ENCODE peak calls at places on chromosomes 3 and 15, in four cellular contexts. U, F, S and X are unnamed samples.

GRCh38 chr3:38579551-38580449 is 69.7 kb downstream of the SCN5A start:
- DNase-seq in U (no peak), F (peak; percentile 6), S (no peak), X (no peak)

GRCh38 chr3:7038394-7038793 is 177.5 kb downstream of the GRM7 start:
- DNase-seq in U (no peak), F (no peak), S (no peak), X (no peak)

GRCh38 chr3:52182691-52183090 is 15.3 kb upstream of the ALAS1 start:
- DNase-seq in U (no peak), F (no peak), S (no peak), X (no peak)

GRCh38 chr3:188415196-188415595 is 261.2 kb downstream of the LPP start:
- DNase-seq in U (no peak), F (no peak), S (no peak), X (no peak)

GRCh38 chr15:69666441-69666882 is 213.8 kb downstream of the RPLP1 start:
- DNase-seq in U (peak; percentile 27), F (peak; percentile 17), S (peak; percentile 57), X (no peak)

GRCh38 chr3:9779721-9780450 is 10.1 kb upstream of the CAMK1 start:
- DNase-seq in U (no peak), F (peak; percentile 24), S (peak; percentile 44), X (peak; percentile 39)

GRCh38 chr3:71584216-71585061 is 911 bp upstream of the FOXP1 start:
- DNase-seq in U (peak; percentile 39), F (peak; percentile 56), S (peak; percentile 41), X (peak; percentile 44)

GRCh38 chr3:25293736-25294135 is 134.3 kb upstream of the RARB start:
- DNase-seq in U (peak; percentile 60), F (no peak), S (peak; percentile 6), X (no peak)

GRCh38 chr3:177110308-177111254 is 86.7 kb downstream of the TBL1XR1 start:
- DNase-seq in U (no peak), F (no peak), S (no peak), X (no peak)

GRCh38 chr15:75065467-75065850 is 42.1 kb downstream of the PPCDC start:
- DNase-seq in U (no peak), F (no peak), S (no peak), X (peak; percentile 28)

GRCh38 chr3:131730581-131730980 is 227.8 kb upstream of the MRPL3 start:
- DNase-seq in U (peak; percentile 14), F (no peak), S (no peak), X (no peak)

GRCh38 chr3:112629425-112629824 is 11.5 kb downstream of the CCDC80 start:
- DNase-seq in U (peak; percentile 72), F (peak; percentile 44), S (peak; percentile 50), X (peak; percentile 59)

GRCh38 chr15:39028069-39028468 is 463.5 kb upstream of the RASGRP1 start:
- DNase-seq in U (peak; percentile 66), F (no peak), S (peak; percentile 27), X (no peak)

GRCh38 chr3:47578691-47579632 is at the start of gene CSPG5:
- DNase-seq in U (no peak), F (peak; percentile 18), S (peak; percentile 17), X (no peak)

GRCh38 chr15:85443593-85444328 is 63.4 kb downstream of the AKAP13 start:
- DNase-seq in U (peak; percentile 88), F (no peak), S (peak; percentile 79), X (no peak)

GRCh38 chr15:74826372-74826819 is at the start of gene CPLX3:
- DNase-seq in U (no peak), F (peak; percentile 50), S (peak; percentile 26), X (no peak)

GRCh38 chr3:56593455-56594158 is 36.6 kb downstream of the CCDC66 start:
- DNase-seq in U (no peak), F (no peak), S (peak; percentile 39), X (no peak)

GRCh38 chr15:92130906-92131305 is 262.8 kb upstream of the ST8SIA2 start:
- DNase-seq in U (peak; percentile 14), F (no peak), S (no peak), X (no peak)

GRCh38 chr15:91884604-91885003 is 31.1 kb downstream of the SLCO3A1 start:
- DNase-seq in U (no peak), F (no peak), S (no peak), X (no peak)

GRCh38 chr3:4976109-4976508 is 3.1 kb upstream of the BHLHE40 start:
- DNase-seq in U (peak; percentile 62), F (peak; percentile 60), S (peak; percentile 86), X (peak; percentile 73)

GRCh38 chr3:171950373-171950772 is 89.0 kb upstream of the FNDC3B start:
- DNase-seq in U (peak; percentile 56), F (no peak), S (no peak), X (no peak)

DNA sequence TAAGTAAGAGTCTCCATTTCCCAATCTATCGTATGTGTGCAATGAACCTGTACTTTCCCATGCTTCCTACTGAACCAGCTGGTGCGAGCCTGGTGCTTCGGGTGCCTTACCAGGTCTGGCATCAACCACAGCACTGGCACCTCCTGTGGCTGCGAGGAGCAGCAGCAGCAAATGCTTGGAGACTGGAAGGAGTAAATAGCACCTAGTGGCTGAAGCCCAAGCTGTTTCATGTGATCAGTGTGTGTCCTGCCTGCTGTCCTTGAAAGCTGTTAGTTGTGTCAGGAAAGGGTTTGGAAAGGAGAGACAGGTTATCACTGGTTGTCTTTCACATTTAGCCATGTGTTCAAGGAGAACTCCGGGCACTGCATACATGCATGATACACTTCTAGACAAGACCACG is 31.8 kb downstream of the PCOLCE2 start:
- DNase-seq in U (peak; percentile 45), F (peak; percentile 27), S (peak; percentile 85), X (no peak)
- TF ChIP-seq CTCF in U (peak; percentile 60), F (no peak), S (peak; percentile 79), X (no peak)

GRCh38 chr15:80986487-80986886 is 3.1 kb downstream of the MESD start:
- DNase-seq in U (no peak), F (no peak), S (no peak), X (no peak)
- H3K4me1 ChIP-seq in U (peaks cover 18% of the 10 kb centered on the region), F (peaks cover 36% of the 10 kb centered on the region), S (peaks cover 39% of the 10 kb centered on the region), X (peaks cover 4% of the 10 kb centered on the region)

GRCh38 chr3:183779896-183780450 is 45.4 kb downstream of the MAP6D1 start:
- DNase-seq in U (no peak), F (no peak), S (peak; percentile 32), X (no peak)

GRCh38 chr3:183781246-183781645 is 44.1 kb downstream of the MAP6D1 start:
- DNase-seq in U (no peak), F (no peak), S (no peak), X (no peak)

GRCh38 chr3:183775781-183776180 is 49.6 kb downstream of the MAP6D1 start:
- DNase-seq in U (no peak), F (no peak), S (no peak), X (no peak)

GRCh38 chr3:183774631-183775030 is 50.7 kb downstream of the MAP6D1 start:
- DNase-seq in U (no peak), F (no peak), S (no peak), X (no peak)

DNA sequence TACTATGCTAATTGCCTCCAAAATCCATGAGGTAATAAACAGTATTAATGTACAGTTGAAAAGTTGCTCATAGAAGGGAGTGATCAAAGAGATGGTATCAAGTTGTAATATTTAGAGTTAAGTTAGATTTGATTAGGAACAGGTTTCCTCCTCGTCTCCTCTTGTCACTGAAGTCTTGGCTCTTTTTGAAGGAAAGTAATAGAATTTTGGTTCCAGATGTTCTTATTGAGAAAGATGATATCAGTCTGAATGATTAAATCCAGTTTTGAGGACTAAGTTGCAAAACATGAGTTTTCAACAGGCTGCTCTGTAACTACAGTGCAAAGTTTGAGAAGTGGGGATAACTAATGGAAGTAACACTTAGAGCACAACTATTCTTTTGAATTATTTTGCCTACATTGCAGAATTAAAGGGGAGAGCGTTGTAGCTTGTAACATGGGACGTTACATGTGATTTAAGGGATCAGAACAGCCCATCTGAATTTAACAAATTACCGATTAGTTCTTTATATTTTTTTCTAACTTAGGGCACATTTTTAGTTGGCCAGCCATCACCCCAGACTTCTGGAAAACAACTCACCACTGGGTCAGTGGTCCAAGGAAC is 48.3 kb downstream of the MAP6D1 start:
- DNase-seq in U (no peak), F (no peak), S (no peak), X (no peak)
- H3K36me3 ChIP-seq in U (peaks cover 44% of the 10 kb centered on the region), F (peaks cover 17% of the 10 kb centered on the region), S (peaks cover 15% of the 10 kb centered on the region), X (peaks cover 34% of the 10 kb centered on the region)

DNA sequence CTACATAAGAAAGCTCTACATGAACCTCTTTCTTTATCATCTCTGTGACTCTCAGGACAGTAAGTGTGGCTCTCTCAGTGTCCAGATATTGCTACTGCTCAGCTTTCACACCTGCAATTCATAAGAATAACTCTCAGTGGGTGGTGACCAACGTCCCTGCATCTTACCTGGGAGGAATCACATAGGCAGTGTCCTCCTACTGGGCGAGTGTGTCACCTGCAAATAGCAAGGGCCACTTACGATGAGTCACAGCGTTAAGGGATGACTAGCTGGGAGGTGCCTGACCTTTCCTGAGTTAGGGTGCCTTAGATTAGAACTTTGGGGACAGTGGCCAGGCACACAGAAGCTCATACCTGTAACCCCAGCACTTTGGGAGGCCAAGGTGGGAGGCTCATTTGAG is 90.8 kb upstream of the C3orf80 start:
- DNase-seq in U (no peak), F (no peak), S (no peak), X (no peak)
- TF ChIP-seq CTCF in U (no peak), F (no peak), S (no peak), X (no peak)